ENCODE peak calls at places on chromosomes 12 and 14, in eight cellular contexts. One of them, this sample, is unnamed.

GRCh38 chr12:119994892-119995658 is 6.0 kb downstream of the BICDL1 start:
- DNase-seq in adipocyte: no peak
- DNase-seq in pons: no peak
- DNase-seq in activated CD4-positive, alpha-beta T cell treated with anti-CD3 and anti-CD28 coated beads for 1 hour: no peak
- DNase-seq in NCI-H1105: no peak
- DNase-seq in fibroblast of the aortic adventitia: no peak
- DNase-seq in retina: no peak
- DNase-seq in cardiac muscle cell: no peak
- DNase-seq in this sample: no peak

GRCh38 chr12:123891516-123892179 is 81.0 kb downstream of the CCDC92 start:
- DNase-seq in activated CD4-positive, alpha-beta T cell treated with anti-CD3 and anti-CD28 coated beads for 1 hour: no peak
- DNase-seq in fibroblast of the aortic adventitia: no peak
- DNase-seq in adipocyte: no peak
- DNase-seq in cardiac muscle cell: no peak
- DNase-seq in retina: peak
- DNase-seq in pons: no peak
- DNase-seq in NCI-H1105: no peak
- DNase-seq in this sample: peak

GRCh38 chr12:103969391-103969790 is 3.7 kb downstream of the TDG start:
- DNase-seq in NCI-H1105: no peak
- DNase-seq in pons: no peak
- DNase-seq in retina: no peak
- DNase-seq in fibroblast of the aortic adventitia: peak
- DNase-seq in adipocyte: peak
- DNase-seq in activated CD4-positive, alpha-beta T cell treated with anti-CD3 and anti-CD28 coated beads for 1 hour: no peak
- DNase-seq in cardiac muscle cell: no peak
- DNase-seq in this sample: no peak

GRCh38 chr12:96445743-96446655 is 43.4 kb upstream of the CFAP54 start:
- DNase-seq in adipocyte: peak
- DNase-seq in fibroblast of the aortic adventitia: peak
- DNase-seq in activated CD4-positive, alpha-beta T cell treated with anti-CD3 and anti-CD28 coated beads for 1 hour: peak
- DNase-seq in cardiac muscle cell: no peak
- DNase-seq in NCI-H1105: no peak
- DNase-seq in retina: no peak
- DNase-seq in pons: peak
- DNase-seq in this sample: no peak

GRCh38 chr14:101076451-101077220 is 173.1 kb upstream of the RTL1 start:
- DNase-seq in activated CD4-positive, alpha-beta T cell treated with anti-CD3 and anti-CD28 coated beads for 1 hour: no peak
- DNase-seq in retina: peak
- DNase-seq in pons: no peak
- DNase-seq in cardiac muscle cell: no peak
- DNase-seq in NCI-H1105: no peak
- DNase-seq in fibroblast of the aortic adventitia: no peak
- DNase-seq in adipocyte: no peak
- DNase-seq in this sample: peak

GRCh38 chr12:49323524-49324097 is 556 bp downstream of the TROAP start:
- DNase-seq in fibroblast of the aortic adventitia: no peak
- DNase-seq in activated CD4-positive, alpha-beta T cell treated with anti-CD3 and anti-CD28 coated beads for 1 hour: no peak
- DNase-seq in pons: no peak
- DNase-seq in adipocyte: no peak
- DNase-seq in retina: no peak
- DNase-seq in cardiac muscle cell: no peak
- DNase-seq in NCI-H1105: no peak
- DNase-seq in this sample: peak

GRCh38 chr14:91084516-91084915 is 24.1 kb upstream of the RPS6KA5 start:
- DNase-seq in cardiac muscle cell: no peak
- DNase-seq in adipocyte: no peak
- DNase-seq in NCI-H1105: no peak
- DNase-seq in retina: no peak
- DNase-seq in activated CD4-positive, alpha-beta T cell treated with anti-CD3 and anti-CD28 coated beads for 1 hour: no peak
- DNase-seq in pons: no peak
- DNase-seq in fibroblast of the aortic adventitia: no peak
- DNase-seq in this sample: no peak

GRCh38 chr12:89709994-89710872 is 1.6 kb upstream of the ATP2B1 start:
- DNase-seq in adipocyte: peak
- DNase-seq in retina: peak
- DNase-seq in activated CD4-positive, alpha-beta T cell treated with anti-CD3 and anti-CD28 coated beads for 1 hour: no peak
- DNase-seq in pons: no peak
- DNase-seq in NCI-H1105: no peak
- DNase-seq in fibroblast of the aortic adventitia: no peak
- DNase-seq in cardiac muscle cell: no peak
- DNase-seq in this sample: peak

GRCh38 chr14:31255286-31255685 is 47.7 kb upstream of the HECTD1 start:
- DNase-seq in NCI-H1105: no peak
- DNase-seq in adipocyte: no peak
- DNase-seq in activated CD4-positive, alpha-beta T cell treated with anti-CD3 and anti-CD28 coated beads for 1 hour: no peak
- DNase-seq in pons: no peak
- DNase-seq in cardiac muscle cell: no peak
- DNase-seq in fibroblast of the aortic adventitia: no peak
- DNase-seq in retina: no peak
- DNase-seq in this sample: no peak

GRCh38 chr14:36905272-36906046 is 243.8 kb downstream of the PAX9 start:
- DNase-seq in cardiac muscle cell: no peak
- DNase-seq in activated CD4-positive, alpha-beta T cell treated with anti-CD3 and anti-CD28 coated beads for 1 hour: no peak
- DNase-seq in NCI-H1105: no peak
- DNase-seq in fibroblast of the aortic adventitia: no peak
- DNase-seq in adipocyte: no peak
- DNase-seq in pons: no peak
- DNase-seq in retina: peak
- DNase-seq in this sample: no peak

GRCh38 chr14:100979780-100980179 is 76.3 kb upstream of the RTL1 start:
- DNase-seq in NCI-H1105: no peak
- DNase-seq in activated CD4-positive, alpha-beta T cell treated with anti-CD3 and anti-CD28 coated beads for 1 hour: no peak
- DNase-seq in retina: no peak
- DNase-seq in adipocyte: peak
- DNase-seq in pons: no peak
- DNase-seq in fibroblast of the aortic adventitia: peak
- DNase-seq in cardiac muscle cell: no peak
- DNase-seq in this sample: no peak

GRCh38 chr14:104931323-104931770 is 6.7 kb downstream of the PLD4 start:
- DNase-seq in pons: no peak
- DNase-seq in adipocyte: no peak
- DNase-seq in NCI-H1105: no peak
- DNase-seq in cardiac muscle cell: no peak
- DNase-seq in activated CD4-positive, alpha-beta T cell treated with anti-CD3 and anti-CD28 coated beads for 1 hour: no peak
- DNase-seq in fibroblast of the aortic adventitia: no peak
- DNase-seq in retina: peak
- DNase-seq in this sample: no peak

GRCh38 chr14:103131580-103131979 is 8.3 kb downstream of the TNFAIP2 start:
- DNase-seq in NCI-H1105: no peak
- DNase-seq in activated CD4-positive, alpha-beta T cell treated with anti-CD3 and anti-CD28 coated beads for 1 hour: no peak
- DNase-seq in retina: no peak
- DNase-seq in pons: no peak
- DNase-seq in cardiac muscle cell: no peak
- DNase-seq in adipocyte: no peak
- DNase-seq in fibroblast of the aortic adventitia: no peak
- DNase-seq in this sample: no peak

GRCh38 chr12:3117628-3118027 is 40.4 kb downstream of the TSPAN9 start:
- DNase-seq in fibroblast of the aortic adventitia: peak
- DNase-seq in pons: no peak
- DNase-seq in adipocyte: peak
- DNase-seq in cardiac muscle cell: no peak
- DNase-seq in NCI-H1105: no peak
- DNase-seq in retina: no peak
- DNase-seq in activated CD4-positive, alpha-beta T cell treated with anti-CD3 and anti-CD28 coated beads for 1 hour: no peak
- DNase-seq in this sample: peak

GRCh38 chr12:11710431-11710830 is 61.0 kb downstream of the ETV6 start:
- DNase-seq in fibroblast of the aortic adventitia: no peak
- DNase-seq in pons: no peak
- DNase-seq in cardiac muscle cell: no peak
- DNase-seq in adipocyte: no peak
- DNase-seq in activated CD4-positive, alpha-beta T cell treated with anti-CD3 and anti-CD28 coated beads for 1 hour: no peak
- DNase-seq in retina: no peak
- DNase-seq in NCI-H1105: no peak
- DNase-seq in this sample: no peak

GRCh38 chr12:121939190-121939589 is 20.8 kb downstream of the CFAP251 start:
- DNase-seq in NCI-H1105: no peak
- DNase-seq in pons: peak
- DNase-seq in adipocyte: no peak
- DNase-seq in cardiac muscle cell: no peak
- DNase-seq in activated CD4-positive, alpha-beta T cell treated with anti-CD3 and anti-CD28 coated beads for 1 hour: no peak
- DNase-seq in retina: no peak
- DNase-seq in fibroblast of the aortic adventitia: no peak
- DNase-seq in this sample: no peak

GRCh38 chr12:74794522-74794921 is 256.9 kb downstream of the ATXN7L3B start:
- DNase-seq in NCI-H1105: no peak
- DNase-seq in fibroblast of the aortic adventitia: no peak
- DNase-seq in retina: no peak
- DNase-seq in activated CD4-positive, alpha-beta T cell treated with anti-CD3 and anti-CD28 coated beads for 1 hour: no peak
- DNase-seq in adipocyte: no peak
- DNase-seq in cardiac muscle cell: no peak
- DNase-seq in pons: no peak
- DNase-seq in this sample: no peak

GRCh38 chr14:77240336-77240915 is 30.6 kb downstream of the NGB start:
- DNase-seq in cardiac muscle cell: no peak
- DNase-seq in NCI-H1105: no peak
- DNase-seq in fibroblast of the aortic adventitia: no peak
- DNase-seq in pons: no peak
- DNase-seq in adipocyte: no peak
- DNase-seq in retina: no peak
- DNase-seq in activated CD4-positive, alpha-beta T cell treated with anti-CD3 and anti-CD28 coated beads for 1 hour: no peak
- DNase-seq in this sample: no peak

This sample was measured in chondrocyte.